ENCODE peak calls at places on chromosomes 1 and 21, in four cellular contexts. I is nephron progenitor cell, N is heart right ventricle, C is fibroblast of the aortic adventitia. T is an unnamed sample.

GRCh38 chr1:26164036-26164927 is 4.5 kb downstream of the C1orf232 start:
- DNase-seq in I (peak; percentile 91), N (peak; percentile 55), C (no peak), T (peak; percentile 71)

GRCh38 chr1:116287341-116288200 is 85.5 kb upstream of the ATP1A1 start:
- DNase-seq in I (no peak), N (no peak), C (no peak), T (no peak)

GRCh38 chr1:45007311-45007710 is 3.8 kb downstream of the HECTD3 start:
- DNase-seq in I (no peak), N (no peak), C (no peak), T (no peak)

GRCh38 chr21:34889537-34890257 is 159.4 kb downstream of the RUNX1 start:
- DNase-seq in I (peak; percentile 81), N (peak; percentile 78), C (peak; percentile 82), T (peak; percentile 62)

GRCh38 chr1:240474133-240474614 is 137.8 kb downstream of the GREM2 start:
- DNase-seq in I (no peak), N (no peak), C (peak; percentile 94), T (no peak)

GRCh38 chr1:21774835-21775541 is 8.0 kb downstream of the USP48 start:
- DNase-seq in I (no peak), N (no peak), C (no peak), T (no peak)

GRCh38 chr21:41689289-41689583 is 77.6 kb downstream of the RIPK4 start:
- DNase-seq in I (no peak), N (no peak), C (no peak), T (no peak)

GRCh38 chr1:174815036-174815435 is 184.7 kb upstream of the CACYBP start:
- DNase-seq in I (no peak), N (no peak), C (peak; percentile 34), T (no peak)

GRCh38 chr1:231918239-231919015 is 291.8 kb downstream of the DISC1 start:
- DNase-seq in I (no peak), N (no peak), C (peak; percentile 37), T (no peak)

GRCh38 chr1:156090138-156090821 is 8.0 kb upstream of the MEX3A start:
- DNase-seq in I (no peak), N (no peak), C (no peak), T (no peak)

GRCh38 chr1:25065246-25066238 is 135.5 kb upstream of the RUNX3 start:
- DNase-seq in I (no peak), N (peak; percentile 19), C (peak; percentile 44), T (no peak)

GRCh38 chr1:19845166-19845954 is 30.3 kb upstream of the RNF186 start:
- DNase-seq in I (peak; percentile 9), N (no peak), C (no peak), T (no peak)

GRCh38 chr1:15508700-15509487 is 15.1 kb downstream of the CASP9 start:
- DNase-seq in I (no peak), N (no peak), C (no peak), T (no peak)

GRCh38 chr1:101235696-101236545 is 898 bp upstream of the S1PR1 start:
- DNase-seq in I (peak; percentile 71), N (peak; percentile 35), C (peak; percentile 30), T (peak; percentile 31)

GRCh38 chr1:90476994-90477393 is 240.1 kb downstream of the BARHL2 start:
- DNase-seq in I (no peak), N (no peak), C (no peak), T (no peak)

GRCh38 chr1:81435175-81435574 is 365.6 kb upstream of the ADGRL2 start:
- DNase-seq in I (no peak), N (no peak), C (no peak), T (no peak)

GRCh38 chr21:42833439-42833815 is 45.9 kb downstream of the WDR4 start:
- DNase-seq in I (peak; percentile 18), N (no peak), C (no peak), T (no peak)

GRCh38 chr21:34983680-34984086 is 65.4 kb downstream of the RUNX1 start:
- DNase-seq in I (no peak), N (no peak), C (peak; percentile 64), T (no peak)

GRCh38 chr1:202165267-202165941 is 5.0 kb upstream of the PTPN7 start:
- DNase-seq in I (no peak), N (no peak), C (no peak), T (no peak)

GRCh38 chr1:208639382-208639781 is 395.2 kb upstream of the PLXNA2 start:
- DNase-seq in I (no peak), N (no peak), C (no peak), T (no peak)

GRCh38 chr1:156706647-156707008 is 1.2 kb upstream of the CRABP2 start:
- DNase-seq in I (peak; percentile 82), N (peak; percentile 69), C (peak; percentile 85), T (no peak)

GRCh38 chr1:29689372-29690030 is 453.2 kb downstream of the PTPRU start:
- DNase-seq in I (no peak), N (no peak), C (no peak), T (no peak)

GRCh38 chr1:95532335-95532734 is 298.3 kb downstream of the RWDD3 start:
- DNase-seq in I (no peak), N (no peak), C (no peak), T (no peak)

GRCh38 chr1:17065667-17066066 is 11.8 kb upstream of the SDHB start:
- DNase-seq in I (no peak), N (no peak), C (no peak), T (no peak)
- TF ChIP-seq CTCF in I (no peak), N (no peak), C (no peak), T (no peak)

GRCh38 chr1:228217551-228218344 is 9.9 kb downstream of the OBSCN start:
- DNase-seq in I (no peak), N (no peak), C (no peak), T (no peak)
- TF ChIP-seq CTCF in I (no peak), N (no peak), C (no peak), T (no peak)

DNA sequence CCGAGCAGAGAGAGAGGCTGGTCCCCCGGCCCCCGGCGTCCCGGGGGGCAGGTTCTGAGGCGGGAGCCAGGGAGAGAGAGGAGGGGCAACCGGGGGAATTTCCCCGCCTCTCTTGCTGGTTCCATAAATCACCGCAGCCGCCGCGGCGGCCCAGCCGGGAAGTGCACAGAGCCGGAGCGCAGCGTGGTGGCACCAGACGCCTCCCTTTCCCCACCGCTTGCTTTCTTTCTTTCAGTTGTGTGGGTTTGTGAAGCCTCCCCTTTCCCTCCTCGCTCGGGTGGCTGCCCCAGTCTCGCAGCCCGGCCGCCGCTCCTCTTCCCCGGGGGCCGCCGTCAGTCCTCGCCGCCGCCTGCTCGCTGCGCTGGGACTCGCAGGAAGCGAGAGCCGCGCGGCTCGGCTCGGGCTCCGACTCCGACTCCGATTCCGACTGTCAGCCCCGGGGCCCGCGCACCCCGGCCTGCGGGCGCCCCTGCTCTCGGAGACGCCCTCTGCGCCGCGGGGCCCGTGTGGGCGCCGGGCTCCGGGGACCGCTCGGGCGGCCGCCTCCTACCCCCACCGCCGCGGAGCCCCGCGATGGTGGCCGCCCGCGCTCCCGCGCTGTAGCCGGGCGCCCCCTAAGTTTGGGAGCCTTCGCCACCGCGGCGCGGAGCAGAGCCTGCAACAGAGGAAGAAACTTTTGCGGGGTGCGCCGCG is at the start of gene CACHD1:
- DNase-seq in I (peak; percentile 88), N (peak; percentile 76), C (peak; percentile 75), T (peak; percentile 71)
- TF ChIP-seq CTCF in I (no peak), N (peak; percentile 71), C (peak; percentile 52), T (peak; percentile 26)

GRCh38 chr1:51139474-51139873 is 37.4 kb downstream of the C1orf185 start:
- DNase-seq in I (no peak), N (no peak), C (peak; percentile 22), T (no peak)
- TF ChIP-seq CTCF in I (no peak), N (no peak), C (peak; percentile 15), T (no peak)

DNA sequence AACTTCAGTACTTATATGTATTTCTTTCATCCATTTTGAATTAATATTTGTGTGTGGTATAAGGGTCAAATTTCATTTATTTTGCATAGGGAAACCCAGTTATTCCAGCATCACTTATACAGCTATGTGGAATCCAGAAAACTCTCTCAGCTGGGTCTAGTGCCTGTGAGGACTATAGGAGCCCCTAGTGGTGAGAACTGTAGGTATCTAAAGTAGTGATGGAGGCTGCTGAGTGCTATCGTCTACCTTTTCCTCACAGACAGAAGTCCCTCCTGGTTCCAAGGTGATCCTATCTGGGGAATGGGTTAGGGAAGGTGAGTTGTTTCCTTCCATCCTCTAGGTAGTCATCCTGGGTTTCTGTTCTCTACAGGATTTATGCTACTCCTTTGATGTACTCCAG is 352.0 kb upstream of the C1orf87 start:
- DNase-seq in I (no peak), N (no peak), C (peak; percentile 21), T (no peak)
- TF ChIP-seq CTCF in I (peak; percentile 29), N (peak; percentile 40), C (peak; percentile 42), T (peak; percentile 55)

GRCh38 chr1:212783976-212784375 is 7.6 kb downstream of the NSL1 start:
- DNase-seq in I (no peak), N (no peak), C (no peak), T (no peak)
- TF ChIP-seq CTCF in I (no peak), N (no peak), C (no peak), T (no peak)

GRCh38 chr1:77954521-77954920 is 24.4 kb downstream of the FUBP1 start:
- DNase-seq in I (no peak), N (no peak), C (no peak), T (no peak)
- TF ChIP-seq CTCF in I (no peak), N (no peak), C (no peak), T (no peak)

GRCh38 chr1:198907423-198907746 is 268.5 kb downstream of the PTPRC start:
- DNase-seq in I (no peak), N (no peak), C (no peak), T (no peak)
- TF ChIP-seq CTCF in I (no peak), N (peak; percentile 16), C (no peak), T (no peak)

DNA sequence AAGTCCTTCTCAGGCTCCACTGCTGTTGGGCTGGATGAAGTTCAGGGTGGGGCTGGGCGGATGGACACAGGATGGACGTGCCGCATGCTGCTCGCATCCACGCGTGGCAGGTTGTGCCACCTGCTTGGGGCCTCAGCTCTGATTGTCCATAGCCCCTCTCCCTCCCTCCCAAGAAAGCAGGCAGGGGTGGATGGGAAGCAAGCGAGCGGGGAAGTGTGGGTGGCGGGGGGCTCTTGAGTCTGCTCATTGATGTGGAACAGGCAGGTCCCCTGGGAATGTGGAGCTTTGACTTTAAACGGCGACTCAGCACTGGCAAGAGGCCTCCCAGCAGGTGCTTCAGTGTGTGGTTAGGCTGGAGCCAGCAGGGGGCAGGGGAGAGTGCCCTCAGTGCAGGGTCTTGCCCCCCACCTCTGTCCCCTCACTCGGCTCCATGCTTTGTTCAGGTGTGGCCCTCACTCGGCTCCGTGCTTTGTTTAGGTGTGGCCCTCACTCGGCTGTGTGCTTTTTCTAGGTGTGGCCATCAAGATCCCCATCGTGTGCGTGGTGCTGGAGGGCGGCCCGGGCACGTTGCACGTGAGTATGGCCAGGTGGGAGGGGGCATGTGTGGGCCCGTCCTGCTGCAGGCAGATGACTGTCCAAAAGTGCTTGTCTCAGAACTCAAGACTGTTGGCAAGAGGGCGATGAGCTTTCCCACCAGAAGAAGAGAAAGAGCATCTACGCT is 23.9 kb downstream of the TRPM2 start:
- DNase-seq in I (no peak), N (no peak), C (no peak), T (no peak)
- TF ChIP-seq CTCF in I (no peak), N (no peak), C (no peak), T (peak; percentile 36)

GRCh38 chr1:28648493-28649238 is at the start of gene RNU11:
- DNase-seq in I (peak; percentile 70), N (peak; percentile 69), C (peak; percentile 99), T (peak; percentile 83)
- TF ChIP-seq CTCF in I (no peak), N (no peak), C (no peak), T (no peak)